ENCODE peak calls at places on chromosomes 11 and 22, in eight cellular contexts. Q is Kasumi-1; G is left ventricle myocardium superior; Y is stimulated activated effector memory CD8-positive, alpha-beta T cell treated with anti-CD3 and anti-CD28 coated beads, Interleukin-12 subunit alpha, Interleukin-12 subunit beta, amount 100 ng/mL, for 72 hours; P is GM10248; M is EH; C is mucosa of gallbladder; Z is bronchial epithelial cell. F is an unnamed sample.

GRCh38 chr11:64970731-64971151 is 1.2 kb downstream of the MAJIN start:
- DNase-seq in Q (no peak), G (no peak), Y (peak), P (no peak), M (no peak), C (peak), Z (peak), F (peak)

GRCh38 chr11:2466869-2467694 is 22.3 kb downstream of the KCNQ1 start:
- DNase-seq in Q (peak), G (no peak), Y (peak), P (peak), M (no peak), C (no peak), Z (no peak), F (no peak)

GRCh38 chr11:28760676-28761390 is 652.6 kb downstream of the METTL15 start:
- DNase-seq in Q (no peak), G (no peak), Y (no peak), P (no peak), M (peak), C (no peak), Z (peak), F (peak)

GRCh38 chr22:50308597-50308935 is 1.1 kb upstream of the PLXNB2 start:
- DNase-seq in Q (peak), G (peak), Y (no peak), P (no peak), M (peak), C (peak), Z (no peak), F (no peak)

GRCh38 chr11:111194789-111195188 is 50.7 kb upstream of the POU2AF2 start:
- DNase-seq in Q (peak), G (no peak), Y (no peak), P (no peak), M (no peak), C (no peak), Z (no peak), F (no peak)

GRCh38 chr11:120666121-120666639 is 154.6 kb downstream of the GRIK4 start:
- DNase-seq in Q (no peak), G (no peak), Y (no peak), P (no peak), M (no peak), C (no peak), Z (no peak), F (no peak)

GRCh38 chr11:61515686-61516085 is 7.1 kb downstream of the LRRC10B start:
- DNase-seq in Q (no peak), G (no peak), Y (no peak), P (no peak), M (no peak), C (no peak), Z (no peak), F (no peak)

GRCh38 chr22:49576241-49577141 is 251.2 kb downstream of the BRD1 start:
- DNase-seq in Q (no peak), G (peak), Y (no peak), P (no peak), M (no peak), C (no peak), Z (no peak), F (no peak)

GRCh38 chr22:20430641-20431519 is 6.7 kb downstream of the SCARF2 start:
- DNase-seq in Q (peak), G (peak), Y (no peak), P (no peak), M (no peak), C (no peak), Z (peak), F (no peak)

GRCh38 chr11:117328414-117329010 is 858 bp downstream of the CEP164 start:
- DNase-seq in Q (peak), G (no peak), Y (no peak), P (peak), M (peak), C (peak), Z (peak), F (peak)

GRCh38 chr22:39207141-39208012 is 37.4 kb downstream of the PDGFB start:
- DNase-seq in Q (no peak), G (no peak), Y (no peak), P (no peak), M (peak), C (no peak), Z (peak), F (no peak)

GRCh38 chr11:121687961-121688566 is 235.3 kb upstream of the SORL1-AS1 start:
- DNase-seq in Q (peak), G (no peak), Y (no peak), P (no peak), M (peak), C (no peak), Z (no peak), F (no peak)

GRCh38 chr11:66686801-66687750 is 9.4 kb upstream of the RBM4B start:
- DNase-seq in Q (no peak), G (no peak), Y (no peak), P (no peak), M (no peak), C (no peak), Z (peak), F (no peak)

GRCh38 chr11:64337538-64338249 is 2.3 kb upstream of the CCDC88B start:
- DNase-seq in Q (no peak), G (no peak), Y (no peak), P (no peak), M (no peak), C (no peak), Z (no peak), F (no peak)

GRCh38 chr11:127074151-127074761 is 73.7 kb upstream of the KIRREL3 start:
- DNase-seq in Q (peak), G (no peak), Y (no peak), P (peak), M (peak), C (peak), Z (peak), F (peak)

GRCh38 chr11:119015054-119015611 is 3.0 kb downstream of the RPS25 start:
- DNase-seq in Q (no peak), G (no peak), Y (no peak), P (no peak), M (peak), C (no peak), Z (no peak), F (no peak)

GRCh38 chr11:67024410-67024809 is 1.5 kb downstream of the SYT12 start:
- DNase-seq in Q (no peak), G (no peak), Y (peak), P (no peak), M (no peak), C (no peak), Z (peak), F (no peak)

GRCh38 chr11:43644626-43645299 is 35.8 kb upstream of the HSD17B12 start:
- DNase-seq in Q (no peak), G (no peak), Y (no peak), P (no peak), M (peak), C (no peak), Z (peak), F (peak)

GRCh38 chr11:9717040-9717357 is 53.1 kb downstream of the SWAP70 start:
- DNase-seq in Q (no peak), G (no peak), Y (no peak), P (no peak), M (no peak), C (no peak), Z (no peak), F (no peak)

GRCh38 chr22:35443338-35443737 is 43.4 kb downstream of the MCM5 start:
- DNase-seq in Q (no peak), G (no peak), Y (no peak), P (no peak), M (no peak), C (no peak), Z (peak), F (no peak)

GRCh38 chr11:72507050-72507449 is 72.7 kb upstream of the CLPB start:
- DNase-seq in Q (no peak), G (no peak), Y (no peak), P (no peak), M (no peak), C (no peak), Z (no peak), F (no peak)

GRCh38 chr11:18720811-18721575 is 5.0 kb downstream of the IGSF22 start:
- DNase-seq in Q (no peak), G (peak), Y (peak), P (peak), M (peak), C (peak), Z (peak), F (peak)

GRCh38 chr11:120222916-120223315 is 12.1 kb downstream of the OAF start:
- DNase-seq in Q (no peak), G (peak), Y (no peak), P (no peak), M (no peak), C (no peak), Z (no peak), F (no peak)

GRCh38 chr11:92557848-92558247 is 333.2 kb downstream of the FAT3 start:
- DNase-seq in Q (no peak), G (no peak), Y (no peak), P (no peak), M (peak), C (no peak), Z (no peak), F (no peak)

GRCh38 chr22:48749555-48750227 is 1078.0 kb downstream of the BRD1 start:
- DNase-seq in Q (no peak), G (no peak), Y (peak), P (no peak), M (no peak), C (no peak), Z (no peak), F (no peak)

GRCh38 chr11:61090521-61090920 is 11.8 kb upstream of the CD5 start:
- DNase-seq in Q (no peak), G (no peak), Y (no peak), P (no peak), M (no peak), C (no peak), Z (no peak), F (no peak)

GRCh38 chr11:68275721-68276488 is 4.1 kb upstream of the C11orf24 start:
- DNase-seq in Q (no peak), G (no peak), Y (no peak), P (no peak), M (no peak), C (no peak), Z (peak), F (peak)

GRCh38 chr22:38449776-38450175 is 5.2 kb downstream of the KCNJ4 start:
- DNase-seq in Q (no peak), G (peak), Y (no peak), P (no peak), M (no peak), C (no peak), Z (no peak), F (no peak)

GRCh38 chr22:50613291-50613981 is 12.8 kb downstream of the MAPK8IP2 start:
- DNase-seq in Q (no peak), G (peak), Y (no peak), P (no peak), M (no peak), C (peak), Z (peak), F (no peak)

GRCh38 chr22:25747245-25747944 is 5.4 kb downstream of the MYO18B start:
- DNase-seq in Q (no peak), G (peak), Y (no peak), P (no peak), M (peak), C (peak), Z (peak), F (peak)

GRCh38 chr11:104581246-104581980 is 316.8 kb downstream of the CASP12 start:
- DNase-seq in Q (no peak), G (no peak), Y (no peak), P (no peak), M (no peak), C (no peak), Z (peak), F (no peak)

GRCh38 chr11:88553204-88553603 is 215.7 kb upstream of the CTSC start:
- DNase-seq in Q (no peak), G (no peak), Y (no peak), P (no peak), M (peak), C (no peak), Z (no peak), F (peak)

GRCh38 chr11:98260983-98261382 is 759.8 kb upstream of the CNTN5 start:
- DNase-seq in Q (peak), G (no peak), Y (no peak), P (no peak), M (no peak), C (no peak), Z (peak), F (no peak)

GRCh38 chr11:78164471-78164870 is 24.0 kb downstream of the KCTD21 start:
- DNase-seq in Q (no peak), G (no peak), Y (no peak), P (no peak), M (no peak), C (no peak), Z (no peak), F (no peak)

GRCh38 chr11:61004841-61005240 is 33.4 kb downstream of the CD6 start:
- DNase-seq in Q (peak), G (no peak), Y (no peak), P (no peak), M (no peak), C (no peak), Z (no peak), F (no peak)

GRCh38 chr22:38911434-38911833 is 39.4 kb upstream of the CBX6 start:
- DNase-seq in Q (no peak), G (no peak), Y (no peak), P (no peak), M (no peak), C (no peak), Z (no peak), F (no peak)

GRCh38 chr11:83092488-83093384 is 21.0 kb upstream of the RAB30 start:
- DNase-seq in Q (no peak), G (no peak), Y (no peak), P (no peak), M (peak), C (peak), Z (peak), F (peak)

GRCh38 chr11:74559110-74559933 is 33.1 kb upstream of the POLD3 start:
- DNase-seq in Q (no peak), G (no peak), Y (no peak), P (no peak), M (peak), C (peak), Z (no peak), F (peak)